ENCODE peak calls at places on chromosomes 2 and 18, in four cellular contexts. N is HCT116, K is astrocyte, A is fibroblast of lung. E is an unnamed sample. For H3K9me3 and H3K36me3, the result is how much of the 10 kb centered on the place peaks cover.

GRCh38 chr18:22469061-22469689 is 51.5 kb upstream of the CTAGE1 start:
- DNase-seq in N (no peak), A (no peak), K (peak), E (no peak)

GRCh38 chr18:44725300-44726096 is 44.8 kb downstream of the SETBP1 start:
- DNase-seq in N (no peak), A (peak), K (peak), E (no peak)

GRCh38 chr18:35422227-35422626 is 45.1 kb upstream of the ZNF396 start:
- DNase-seq in A (no peak), K (no peak), N (no peak), E (no peak)

GRCh38 chr18:78171954-78172353 is 807.7 kb upstream of the SALL3 start:
- DNase-seq in A (no peak), N (no peak), K (no peak), E (no peak)

GRCh38 chr18:69935319-69936190 is 12.1 kb downstream of the CD226 start:
- DNase-seq in A (no peak), K (peak), N (peak), E (peak)

GRCh38 chr2:187815113-187815512 is 260.9 kb upstream of the TFPI start:
- DNase-seq in K (no peak), A (no peak), N (no peak), E (no peak)

GRCh38 chr2:10162586-10163497 is 40.3 kb downstream of the RRM2 start:
- DNase-seq in A (no peak), K (no peak), N (no peak), E (no peak)

GRCh38 chr18:62876828-62877227 is 161.5 kb downstream of the PHLPP1 start:
- DNase-seq in N (no peak), A (no peak), K (peak), E (no peak)

GRCh38 chr18:77012120-77012519 is 120.5 kb downstream of the MBP start:
- DNase-seq in A (no peak), K (no peak), N (no peak), E (no peak)

GRCh38 chr2:160034396-160034795 is 28.0 kb downstream of the PLA2R1 start:
- DNase-seq in N (no peak), K (no peak), A (no peak), E (no peak)

GRCh38 chr18:26227051-26227672 is 917 bp downstream of the TAF4B start:
- DNase-seq in N (no peak), A (peak), K (no peak), E (no peak)

GRCh38 chr2:232282486-232282885 is 96.1 kb upstream of the ALPP start:
- DNase-seq in N (no peak), K (no peak), A (no peak), E (no peak)

GRCh38 chr2:229388746-229389145 is 117.7 kb upstream of the PID1 start:
- DNase-seq in N (no peak), K (no peak), A (no peak), E (no peak)

GRCh38 chr2:108364676-108365297 is 13.0 kb upstream of the SULT1C4 start:
- DNase-seq in K (peak), A (peak), N (no peak), E (no peak)

GRCh38 chr18:13361422-13361821 is 142.9 kb downstream of the LDLRAD4 start:
- DNase-seq in N (no peak), A (no peak), K (no peak), E (no peak)

GRCh38 chr18:25587545-25587944 is 235.6 kb upstream of the ZNF521 start:
- DNase-seq in A (peak), N (no peak), K (no peak), E (no peak)

GRCh38 chr2:102137138-102137537 is 5.4 kb upstream of the IL1R1 start:
- DNase-seq in K (no peak), A (no peak), N (no peak), E (no peak)

GRCh38 chr2:232417489-232417888 is 10.8 kb downstream of the ALPG start:
- DNase-seq in A (no peak), N (no peak), K (no peak), E (no peak)

GRCh38 chr2:85255456-85255812 is 72.4 kb downstream of the TGOLN2 start:
- DNase-seq in K (no peak), N (no peak), A (no peak), E (no peak)

GRCh38 chr18:35344736-35345459 is 678 bp upstream of the ZNF24 start:
- DNase-seq in A (no peak), N (no peak), K (peak), E (no peak)

GRCh38 chr2:227717687-227718567 is at the start of gene SLC19A3:
- DNase-seq in A (peak), K (peak), N (no peak), E (peak)

GRCh38 chr2:104733544-104733943 is 120.4 kb upstream of the POU3F3 start:
- DNase-seq in K (no peak), A (no peak), N (peak), E (no peak)

GRCh38 chr2:176653856-176654443 is 384.7 kb downstream of the MTX2 start:
- DNase-seq in N (peak), A (peak), K (peak), E (no peak)

GRCh38 chr18:56043691-56044090 is 455.7 kb upstream of the TCF4 start:
- DNase-seq in A (no peak), K (peak), N (no peak), E (peak)

GRCh38 chr2:407630-408029 is 119.7 kb upstream of the ALKAL2 start:
- DNase-seq in N (no peak), A (no peak), K (no peak), E (no peak)

GRCh38 chr2:181309161-181309560 is 148.0 kb upstream of the ITGA4 start:
- DNase-seq in K (no peak), N (no peak), A (no peak), E (no peak)

GRCh38 chr2:206980413-206980812 is 41.1 kb downstream of the CPO start:
- DNase-seq in N (no peak), K (no peak), A (no peak), E (no peak)

GRCh38 chr2:71716697-71717624 is 263.6 kb downstream of the DYSF start:
- DNase-seq in N (peak), A (peak), K (peak), E (peak)

GRCh38 chr2:47323009-47323821 is 79.7 kb upstream of the MSH2 start:
- DNase-seq in K (peak), A (peak), N (peak), E (peak)

GRCh38 chr2:59905731-59906130 is 647.7 kb downstream of the BCL11A start:
- DNase-seq in A (no peak), K (no peak), N (no peak), E (no peak)

GRCh38 chr2:29347774-29348465 is 232.7 kb downstream of the CLIP4 start:
- DNase-seq in A (no peak), N (no peak), K (no peak), E (no peak)

GRCh38 chr18:59202258-59202820 is 17.6 kb upstream of the GRP start:
- DNase-seq in A (no peak), K (no peak), N (no peak), E (no peak)

GRCh38 chr2:10218036-10218435 is 84.7 kb upstream of the HPCAL1 start:
- DNase-seq in N (no peak), A (no peak), K (no peak), E (no peak)

GRCh38 chr18:449374-449773 is 51.1 kb downstream of the COLEC12 start:
- DNase-seq in N (peak), K (no peak), A (no peak), E (no peak)

GRCh38 chr18:44548291-44549221 is 132.1 kb upstream of the SETBP1 start:
- DNase-seq in K (peak), N (no peak), A (peak), E (no peak)

GRCh38 chr18:46733872-46734271 is 23.0 kb downstream of the ST8SIA5 start:
- DNase-seq in N (no peak), K (no peak), A (no peak), E (no peak)

GRCh38 chr2:151774506-151774905 is 40.2 kb upstream of the NEB start:
- DNase-seq in K (peak), N (peak), A (peak), E (no peak)

GRCh38 chr2:23480991-23481797 is 96.2 kb downstream of the KLHL29 start:
- DNase-seq in N (peak), K (peak), A (peak), E (no peak)

GRCh38 chr2:111662771-111663470 is 221.1 kb downstream of the ANAPC1 start:
- DNase-seq in N (no peak), A (peak), K (peak), E (no peak)

DNA sequence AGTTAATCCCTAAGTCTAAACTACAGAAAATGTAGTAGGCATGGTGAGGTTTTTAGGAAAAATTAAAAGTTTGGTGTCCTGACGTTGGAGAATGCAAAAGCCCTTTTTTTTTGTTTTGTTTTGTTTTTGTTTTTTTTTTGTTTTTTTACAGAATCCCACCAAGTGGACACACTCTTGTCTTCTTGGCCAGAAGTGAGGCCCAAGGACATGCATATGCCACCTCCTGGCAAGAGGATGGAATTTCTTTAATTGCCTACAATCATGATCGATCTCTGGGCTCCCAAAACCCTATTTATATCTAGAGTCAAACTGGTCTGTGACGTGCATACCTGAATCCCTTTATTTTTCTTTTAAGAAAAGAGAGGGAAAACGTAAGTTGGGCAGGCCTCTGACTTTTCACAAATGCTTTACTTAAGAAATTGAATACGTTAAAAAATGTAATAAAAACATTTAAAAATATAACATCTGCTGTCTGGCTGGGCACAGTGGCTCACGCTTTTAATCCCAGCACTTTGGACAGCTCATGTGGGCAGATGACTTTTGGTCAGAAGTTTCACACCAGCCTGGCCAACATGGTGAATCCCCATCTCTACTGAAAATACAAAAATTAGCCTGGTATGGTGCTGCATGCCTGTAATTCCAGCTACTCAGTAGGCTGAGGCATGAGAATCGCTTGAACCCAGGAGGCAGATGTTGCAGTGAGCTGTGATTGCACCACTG is 502.7 kb downstream of the CBLN2 start:
- DNase-seq in N (no peak), A (no peak), K (no peak), E (no peak)
- TF ChIP-seq CTCF in N (no peak), A (no peak), K (peak), E (no peak)

DNA sequence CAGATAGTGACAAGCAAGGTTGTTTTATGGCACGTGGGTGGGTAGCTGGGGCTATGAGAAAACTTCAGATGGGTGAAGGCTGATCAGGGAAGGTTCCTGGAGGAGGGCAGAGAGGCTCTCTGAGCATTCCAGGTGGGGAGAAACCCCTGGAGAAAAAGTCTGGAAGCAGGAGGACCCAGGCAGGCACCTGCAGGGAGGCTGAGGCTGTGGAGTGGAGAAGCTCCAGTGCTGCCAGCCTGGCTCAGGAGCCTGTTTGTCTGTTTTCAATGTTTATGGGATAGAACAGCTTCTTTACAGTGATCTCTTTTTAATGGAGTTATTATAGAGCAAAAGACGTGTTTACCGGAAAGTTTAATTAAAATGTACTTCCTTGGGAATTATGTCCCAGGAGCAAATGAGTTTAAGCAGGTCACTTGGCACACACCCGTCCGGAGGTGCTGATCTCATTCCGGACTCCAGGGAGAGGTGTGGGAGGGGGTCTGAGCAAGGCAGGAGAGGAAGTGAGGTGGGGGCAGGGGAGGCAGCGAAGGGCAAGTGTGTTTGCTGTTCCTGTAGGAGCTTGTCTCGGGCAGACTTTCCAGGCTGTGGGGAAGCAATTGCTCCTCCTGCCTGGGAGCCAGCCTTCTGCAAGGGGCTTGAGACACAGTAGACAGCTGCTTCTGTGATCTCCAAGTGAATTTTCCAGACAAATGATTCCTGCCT is 239.5 kb downstream of the MYCN start:
- DNase-seq in N (no peak), A (no peak), K (no peak), E (no peak)
- H3K9me3 ChIP-seq in N (under half), A (under half), K (under half), E (under half)

DNA sequence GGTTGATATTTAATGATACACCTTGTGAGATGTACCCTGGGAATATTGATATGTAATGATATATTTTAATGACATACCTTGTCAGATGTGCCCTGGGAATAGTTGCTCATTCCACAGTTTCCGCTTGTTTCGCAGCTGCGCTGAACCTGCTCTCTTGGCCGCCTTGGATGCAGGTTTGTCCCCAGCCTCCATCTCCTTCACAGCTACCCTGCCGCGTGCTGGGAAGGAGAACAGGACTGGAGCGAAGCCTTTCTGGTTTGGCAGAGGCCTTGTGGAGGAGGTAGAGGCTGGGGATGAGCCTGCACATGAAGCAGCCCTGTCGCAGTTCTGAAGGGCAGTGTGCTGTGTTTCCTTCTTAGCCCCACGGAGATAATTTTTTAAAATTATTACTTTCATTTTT is 14.6 kb downstream of the ATG4B start:
- DNase-seq in N (no peak), K (no peak), A (no peak), E (no peak)
- H3K36me3 ChIP-seq in N (under half), K (under half), A (under half), E (under half)

DNA sequence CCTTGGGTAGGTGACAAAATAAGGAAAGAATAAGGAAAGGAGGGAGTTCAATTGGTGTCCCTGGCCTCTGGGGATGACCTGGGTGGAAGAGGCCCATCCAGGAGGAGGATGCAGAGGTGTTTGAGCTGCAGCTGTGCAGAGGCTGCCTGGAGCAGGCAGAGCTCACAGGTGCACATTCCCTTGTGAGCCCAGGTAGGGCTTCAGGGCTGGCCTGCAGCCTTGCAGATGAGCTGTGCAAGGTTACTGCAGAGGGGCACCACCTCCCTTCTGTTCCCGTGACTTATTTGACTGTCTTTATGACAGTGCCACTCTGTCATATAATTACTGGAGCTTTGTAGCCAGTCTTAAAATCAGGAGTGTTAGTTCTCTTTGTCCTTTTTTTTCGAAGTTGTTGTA is 263.2 kb upstream of the HS6ST1 start:
- DNase-seq in N (no peak), A (no peak), K (no peak), E (no peak)
- TF ChIP-seq CTCF in N (no peak), A (no peak), K (no peak), E (no peak)